ENCODE peak calls at places on chromosome 12, in five cellular contexts. S is prostate gland; U is testis; X is naive thymus-derived CD4-positive, alpha-beta T cell; H is heart left ventricle. W is an unnamed sample.
A peak's percentile ranks its signal among the peaks of the same experiment; 100 is the strongest.

GRCh38 chr12:80877706-80878384 is 59.9 kb downstream of the LIN7A start:
- DNase-seq in S (no peak), U (no peak), X (no peak), H (no peak), W (no peak)

GRCh38 chr12:113247123-113248045 is 26.1 kb downstream of the TPCN1 start:
- DNase-seq in S (no peak), U (no peak), X (no peak), H (no peak), W (no peak)

GRCh38 chr12:27778206-27778605 is 1.8 kb upstream of the KLHL42 start:
- DNase-seq in S (no peak), U (no peak), X (no peak), H (no peak), W (no peak)

GRCh38 chr12:57657744-57658143 is 24.7 kb upstream of the B4GALNT1 start:
- DNase-seq in S (peak; percentile 51), U (no peak), X (no peak), H (no peak), W (no peak)

GRCh38 chr12:7989827-7990491 is 42.6 kb upstream of the FOXJ2 start:
- DNase-seq in S (no peak), U (peak; percentile 47), X (peak; percentile 37), H (peak; percentile 33), W (peak; percentile 43)

GRCh38 chr12:109115758-109116610 is at the start of gene ACACB:
- DNase-seq in S (peak; percentile 10), U (peak; percentile 86), X (no peak), H (peak; percentile 66), W (no peak)

GRCh38 chr12:32344047-32344446 is 55.3 kb upstream of the FGD4 start:
- DNase-seq in S (no peak), U (no peak), X (no peak), H (no peak), W (no peak)

GRCh38 chr12:4909734-4910501 is at the start of gene KCNA1:
- DNase-seq in S (no peak), U (no peak), X (no peak), H (no peak), W (no peak)

GRCh38 chr12:72729451-72730010 is 457.4 kb downstream of the TRHDE start:
- DNase-seq in S (no peak), U (no peak), X (no peak), H (no peak), W (no peak)

GRCh38 chr12:31597066-31597465 is 6.1 kb upstream of the DENND5B start:
- DNase-seq in S (no peak), U (no peak), X (no peak), H (no peak), W (no peak)

GRCh38 chr12:12724421-12725085 is 7.4 kb downstream of the CDKN1B start:
- DNase-seq in S (no peak), U (no peak), X (no peak), H (no peak), W (no peak)

GRCh38 chr12:32431025-32431424 is 31.7 kb downstream of the FGD4 start:
- DNase-seq in S (no peak), U (no peak), X (no peak), H (no peak), W (no peak)

GRCh38 chr12:11917501-11917900 is 153.2 kb upstream of the BCL2L14 start:
- DNase-seq in S (no peak), U (no peak), X (no peak), H (no peak), W (no peak)

GRCh38 chr12:113537751-113538087 is 66.0 kb upstream of the LHX5 start:
- DNase-seq in S (no peak), U (no peak), X (no peak), H (no peak), W (no peak)

GRCh38 chr12:34625116-34625515 is 602.8 kb downstream of the ALG10 start:
- DNase-seq in S (no peak), U (no peak), X (no peak), H (no peak), W (no peak)

GRCh38 chr12:94198872-94199271 is 50.5 kb downstream of the PLXNC1 start:
- DNase-seq in S (no peak), U (no peak), X (no peak), H (no peak), W (no peak)

GRCh38 chr12:90211017-90211416 is 502.4 kb upstream of the ATP2B1 start:
- DNase-seq in S (no peak), U (no peak), X (no peak), H (no peak), W (no peak)

GRCh38 chr12:95124106-95124505 is 50.7 kb upstream of the NR2C1 start:
- DNase-seq in S (no peak), U (no peak), X (no peak), H (no peak), W (no peak)

GRCh38 chr12:48542300-48542928 is 17.0 kb downstream of the OR8S1 start:
- DNase-seq in S (no peak), U (no peak), X (peak; percentile 45), H (no peak), W (no peak)

GRCh38 chr12:41151789-41152188 is 36.3 kb upstream of the PDZRN4 start:
- DNase-seq in S (no peak), U (no peak), X (no peak), H (no peak), W (no peak)

GRCh38 chr12:4269279-4269991 is 4.1 kb upstream of the CCND2 start:
- DNase-seq in S (no peak), U (peak; percentile 87), X (peak; percentile 94), H (peak; percentile 94), W (peak; percentile 95)

GRCh38 chr12:14442221-14442881 is 76.9 kb downstream of the ATF7IP start:
- DNase-seq in S (no peak), U (no peak), X (no peak), H (no peak), W (no peak)

GRCh38 chr12:2944401-2945047 is 14.7 kb upstream of the TEAD4 start:
- DNase-seq in S (peak; percentile 49), U (peak; percentile 62), X (peak; percentile 45), H (no peak), W (peak; percentile 32)

GRCh38 chr12:87995581-87996178 is 33.5 kb downstream of the C12orf50 start:
- DNase-seq in S (peak; percentile 33), U (peak; percentile 73), X (peak; percentile 25), H (peak; percentile 37), W (peak; percentile 14)

GRCh38 chr12:11749943-11750690 is 100.6 kb downstream of the ETV6 start:
- DNase-seq in S (no peak), U (no peak), X (no peak), H (no peak), W (no peak)

GRCh38 chr12:26185532-26186320 is 9.6 kb upstream of the SSPN start:
- DNase-seq in S (no peak), U (no peak), X (no peak), H (no peak), W (no peak)

GRCh38 chr12:91180162-91180561 is 2.5 kb downstream of the DCN start:
- DNase-seq in S (no peak), U (no peak), X (no peak), H (no peak), W (no peak)

GRCh38 chr12:20212658-20213387 is 155.5 kb upstream of the PDE3A start:
- DNase-seq in S (peak; percentile 54), U (peak; percentile 56), X (no peak), H (peak; percentile 86), W (no peak)

GRCh38 chr12:28253175-28253641 is 63.0 kb downstream of the CCDC91 start:
- DNase-seq in S (no peak), U (no peak), X (peak; percentile 24), H (no peak), W (no peak)

GRCh38 chr12:116247377-116247776 is 30.1 kb downstream of the MED13L start:
- DNase-seq in S (no peak), U (no peak), X (no peak), H (no peak), W (no peak)
- H3K4me1 ChIP-seq in S (peaks cover 3% of the 10 kb centered on the region), U (peaks cover 14% of the 10 kb centered on the region), X (peaks cover 39% of the 10 kb centered on the region), H (peaks cover 20% of the 10 kb centered on the region), W (peaks cover 55% of the 10 kb centered on the region)

GRCh38 chr12:122318607-122319311 is 52.5 kb upstream of the VPS33A start:
- DNase-seq in S (no peak), U (no peak), X (no peak), H (peak; percentile 31), W (no peak)
- H3K4me3 ChIP-seq in S (no peak overlapping the region), U (no peak overlapping the region), X (no peak overlapping the region), H (no peak overlapping the region), W (no peak overlapping the region)

GRCh38 chr12:1604464-1604863 is 10.1 kb upstream of the FBXL14 start:
- DNase-seq in S (no peak), U (no peak), X (no peak), H (no peak), W (no peak)
- H3K4me1 ChIP-seq in S (peaks cover 18% of the 10 kb centered on the region), U (peaks cover 12% of the 10 kb centered on the region), X (peaks cover 13% of the 10 kb centered on the region), H (peaks cover 8% of the 10 kb centered on the region), W (peaks cover 17% of the 10 kb centered on the region)

DNA sequence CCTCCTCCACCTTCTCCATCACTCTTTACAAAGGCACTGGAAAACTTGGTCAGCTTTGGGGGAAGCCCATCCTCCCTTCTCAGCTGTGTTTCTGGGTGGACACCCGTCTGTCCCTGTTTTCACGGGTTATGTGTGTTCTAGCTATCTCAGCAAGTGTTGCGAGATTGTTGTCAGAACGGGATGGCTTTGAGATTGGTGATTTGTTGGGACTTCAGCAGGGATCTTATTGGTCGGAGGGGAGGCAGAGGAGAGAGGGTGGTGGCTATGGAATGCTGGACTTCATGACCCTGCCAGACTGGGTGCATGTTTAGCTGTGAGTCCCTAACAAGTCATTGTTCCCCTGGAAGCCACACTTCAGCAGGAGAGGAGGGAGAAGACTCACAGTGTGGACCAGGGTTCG is 2.1 kb downstream of the USP5 start:
- DNase-seq in S (no peak), U (no peak), X (no peak), H (no peak), W (no peak)
- H3K4me3 ChIP-seq in S (no peak overlapping the region), U (no peak overlapping the region), X (no peak overlapping the region), H (no peak overlapping the region), W (no peak overlapping the region)

GRCh38 chr12:1761857-1762256 is 58.5 kb upstream of the LRTM2 start:
- DNase-seq in S (no peak), U (no peak), X (no peak), H (no peak), W (no peak)
- H3K4me1 ChIP-seq in S (no peaks in the 10 kb centered on the region), U (peaks cover 10% of the 10 kb centered on the region), X (no peaks in the 10 kb centered on the region), H (no peaks in the 10 kb centered on the region), W (no peaks in the 10 kb centered on the region)

GRCh38 chr12:132408001-132408400 is 78.6 kb upstream of the GALNT9 start:
- DNase-seq in S (peak; percentile 38), U (no peak), X (no peak), H (no peak), W (no peak)
- H3K4me3 ChIP-seq in S (no peak overlapping the region), U (no peak overlapping the region), X (no peak overlapping the region), H (no peak overlapping the region), W (no peak overlapping the region)

W was measured in CD8-positive, alpha-beta memory T cell.